ENCODE peak calls at places on chromosomes 4 and X, in eight cellular contexts. One of them, this sample, is unnamed.

GRCh38 chr4:27775156-27775555 is 914.5 kb downstream of the STIM2 start:
- DNase-seq in AG09319: no peak
- DNase-seq in NCI-H1092 treated with DMSO at 0.1 percent for 48 hours: no peak
- DNase-seq in renal cortical epithelial cell: no peak
- DNase-seq in NCI-H2081: peak
- DNase-seq in EL: no peak
- DNase-seq in T47D: no peak
- DNase-seq in stimulated activated CD4-positive, alpha-beta T cell treated with anti-CD3 and anti-CD28 coated beads, Interleukin-2, amount 100 ng/mL, for 24 hours: no peak
- DNase-seq in this sample: no peak

GRCh38 chrX:28880136-28880535 is 292.9 kb downstream of the IL1RAPL1 start:
- DNase-seq in EL: no peak
- DNase-seq in NCI-H2081: no peak
- DNase-seq in NCI-H1092 treated with DMSO at 0.1 percent for 48 hours: no peak
- DNase-seq in T47D: no peak
- DNase-seq in renal cortical epithelial cell: peak
- DNase-seq in stimulated activated CD4-positive, alpha-beta T cell treated with anti-CD3 and anti-CD28 coated beads, Interleukin-2, amount 100 ng/mL, for 24 hours: no peak
- DNase-seq in AG09319: no peak
- DNase-seq in this sample: no peak

GRCh38 chr4:7323461-7323871 is 111.3 kb downstream of the PSAPL1 start:
- DNase-seq in AG09319: no peak
- DNase-seq in renal cortical epithelial cell: no peak
- DNase-seq in T47D: no peak
- DNase-seq in stimulated activated CD4-positive, alpha-beta T cell treated with anti-CD3 and anti-CD28 coated beads, Interleukin-2, amount 100 ng/mL, for 24 hours: no peak
- DNase-seq in NCI-H2081: peak
- DNase-seq in EL: no peak
- DNase-seq in NCI-H1092 treated with DMSO at 0.1 percent for 48 hours: no peak
- DNase-seq in this sample: no peak

GRCh38 chr4:155509619-155510018 is 132.9 kb upstream of the MAP9 start:
- DNase-seq in AG09319: no peak
- DNase-seq in NCI-H1092 treated with DMSO at 0.1 percent for 48 hours: no peak
- DNase-seq in EL: no peak
- DNase-seq in stimulated activated CD4-positive, alpha-beta T cell treated with anti-CD3 and anti-CD28 coated beads, Interleukin-2, amount 100 ng/mL, for 24 hours: no peak
- DNase-seq in NCI-H2081: no peak
- DNase-seq in T47D: no peak
- DNase-seq in renal cortical epithelial cell: no peak
- DNase-seq in this sample: no peak

GRCh38 chr4:128776794-128777216 is 32.7 kb upstream of the JADE1 start:
- DNase-seq in stimulated activated CD4-positive, alpha-beta T cell treated with anti-CD3 and anti-CD28 coated beads, Interleukin-2, amount 100 ng/mL, for 24 hours: no peak
- DNase-seq in EL: peak
- DNase-seq in renal cortical epithelial cell: peak
- DNase-seq in NCI-H2081: no peak
- DNase-seq in AG09319: peak
- DNase-seq in T47D: no peak
- DNase-seq in NCI-H1092 treated with DMSO at 0.1 percent for 48 hours: peak
- DNase-seq in this sample: no peak

GRCh38 chr4:145546556-145546955 is 64.9 kb downstream of the SMAD1 start:
- DNase-seq in renal cortical epithelial cell: no peak
- DNase-seq in AG09319: no peak
- DNase-seq in stimulated activated CD4-positive, alpha-beta T cell treated with anti-CD3 and anti-CD28 coated beads, Interleukin-2, amount 100 ng/mL, for 24 hours: no peak
- DNase-seq in NCI-H2081: no peak
- DNase-seq in EL: no peak
- DNase-seq in NCI-H1092 treated with DMSO at 0.1 percent for 48 hours: no peak
- DNase-seq in T47D: no peak
- DNase-seq in this sample: no peak

GRCh38 chr4:82217986-82218715 is 155.6 kb downstream of the HNRNPD start:
- DNase-seq in renal cortical epithelial cell: peak
- DNase-seq in EL: no peak
- DNase-seq in stimulated activated CD4-positive, alpha-beta T cell treated with anti-CD3 and anti-CD28 coated beads, Interleukin-2, amount 100 ng/mL, for 24 hours: no peak
- DNase-seq in AG09319: no peak
- DNase-seq in NCI-H2081: no peak
- DNase-seq in NCI-H1092 treated with DMSO at 0.1 percent for 48 hours: no peak
- DNase-seq in T47D: no peak
- DNase-seq in this sample: no peak

GRCh38 chrX:22159071-22159470 is 113.6 kb upstream of the CBLL2 start:
- DNase-seq in AG09319: no peak
- DNase-seq in T47D: no peak
- DNase-seq in NCI-H2081: no peak
- DNase-seq in renal cortical epithelial cell: peak
- DNase-seq in stimulated activated CD4-positive, alpha-beta T cell treated with anti-CD3 and anti-CD28 coated beads, Interleukin-2, amount 100 ng/mL, for 24 hours: no peak
- DNase-seq in EL: peak
- DNase-seq in NCI-H1092 treated with DMSO at 0.1 percent for 48 hours: no peak
- DNase-seq in this sample: no peak

GRCh38 chr4:175806741-175807140 is 5.3 kb downstream of the GPM6A start:
- DNase-seq in T47D: no peak
- DNase-seq in NCI-H2081: peak
- DNase-seq in renal cortical epithelial cell: no peak
- DNase-seq in NCI-H1092 treated with DMSO at 0.1 percent for 48 hours: no peak
- DNase-seq in stimulated activated CD4-positive, alpha-beta T cell treated with anti-CD3 and anti-CD28 coated beads, Interleukin-2, amount 100 ng/mL, for 24 hours: no peak
- DNase-seq in EL: no peak
- DNase-seq in AG09319: no peak
- DNase-seq in this sample: no peak

GRCh38 chr4:145097331-145097820 is 620 bp downstream of the ANAPC10 start:
- DNase-seq in T47D: no peak
- DNase-seq in AG09319: no peak
- DNase-seq in renal cortical epithelial cell: peak
- DNase-seq in NCI-H1092 treated with DMSO at 0.1 percent for 48 hours: no peak
- DNase-seq in EL: no peak
- DNase-seq in stimulated activated CD4-positive, alpha-beta T cell treated with anti-CD3 and anti-CD28 coated beads, Interleukin-2, amount 100 ng/mL, for 24 hours: no peak
- DNase-seq in NCI-H2081: no peak
- DNase-seq in this sample: no peak

GRCh38 chrX:145003443-145003842 is 243.9 kb upstream of the SPANXN1 start:
- DNase-seq in renal cortical epithelial cell: no peak
- DNase-seq in stimulated activated CD4-positive, alpha-beta T cell treated with anti-CD3 and anti-CD28 coated beads, Interleukin-2, amount 100 ng/mL, for 24 hours: no peak
- DNase-seq in NCI-H1092 treated with DMSO at 0.1 percent for 48 hours: no peak
- DNase-seq in EL: no peak
- DNase-seq in AG09319: no peak
- DNase-seq in NCI-H2081: no peak
- DNase-seq in T47D: no peak
- DNase-seq in this sample: no peak

GRCh38 chr4:55675196-55675793 is 39.2 kb upstream of the NMU start:
- DNase-seq in EL: no peak
- DNase-seq in NCI-H2081: no peak
- DNase-seq in renal cortical epithelial cell: no peak
- DNase-seq in stimulated activated CD4-positive, alpha-beta T cell treated with anti-CD3 and anti-CD28 coated beads, Interleukin-2, amount 100 ng/mL, for 24 hours: no peak
- DNase-seq in NCI-H1092 treated with DMSO at 0.1 percent for 48 hours: peak
- DNase-seq in T47D: no peak
- DNase-seq in AG09319: no peak
- DNase-seq in this sample: no peak